ENCODE peak calls at places on chromosomes 6 and 20, in seven cellular contexts. E, R, G, J, Q, T and A are unnamed samples.

GRCh38 chr6:113495521-113495920 is 361.6 kb upstream of the MARCKS start:
- DNase-seq in E (no peak), Q (peak; percentile 48), T (peak; percentile 87), R (no peak), G (no peak), J (no peak), A (no peak)

GRCh38 chr6:127291495-127291894 is 24.8 kb downstream of the RNF146 start:
- DNase-seq in G (no peak), Q (no peak), E (no peak), J (no peak), R (no peak), T (no peak), A (no peak)

GRCh38 chr6:168596316-168596715 is 155.3 kb downstream of the SMOC2 start:
- DNase-seq in G (no peak), E (no peak), J (no peak), R (no peak), T (no peak), Q (no peak), A (no peak)

GRCh38 chr6:17214106-17214505 is 67.1 kb upstream of the RBM24 start:
- DNase-seq in Q (no peak), E (no peak), R (no peak), J (no peak), G (no peak), T (no peak), A (no peak)

GRCh38 chr6:317068-317451 is 24.8 kb downstream of the DUSP22 start:
- DNase-seq in G (no peak), T (no peak), E (no peak), Q (no peak), J (no peak), R (no peak), A (no peak)

GRCh38 chr20:19934792-19935491 is 82.2 kb upstream of the NAA20 start:
- DNase-seq in E (peak; percentile 22), G (peak; percentile 62), Q (peak; percentile 27), J (no peak), R (no peak), T (no peak), A (no peak)

GRCh38 chr20:59412896-59413295 is 112.5 kb downstream of the EDN3 start:
- DNase-seq in J (no peak), Q (no peak), E (peak; percentile 34), G (no peak), T (no peak), R (peak; percentile 46), A (no peak)

GRCh38 chr20:35007413-35007812 is 51.7 kb downstream of the MYH7B start:
- DNase-seq in E (no peak), T (no peak), Q (no peak), J (no peak), R (no peak), G (no peak), A (peak; percentile 23)

GRCh38 chr6:2054516-2055067 is 190.8 kb downstream of the GMDS start:
- DNase-seq in Q (peak; percentile 4), E (no peak), G (no peak), T (peak; percentile 3), J (no peak), R (no peak), A (no peak)

GRCh38 chr6:68760486-68760885 is 125.4 kb downstream of the ADGRB3 start:
- DNase-seq in J (no peak), Q (no peak), T (no peak), E (no peak), R (no peak), G (no peak), A (no peak)

GRCh38 chr6:70763754-70764153 is 96.1 kb downstream of the SMAP1 start:
- DNase-seq in G (peak; percentile 3), R (no peak), Q (no peak), T (peak; percentile 27), E (no peak), J (no peak), A (no peak)

GRCh38 chr6:150667977-150668716 is 68.5 kb downstream of the PLEKHG1 start:
- DNase-seq in R (no peak), Q (peak; percentile 69), G (peak; percentile 88), T (peak; percentile 79), E (peak; percentile 90), J (peak; percentile 86), A (no peak)

GRCh38 chr20:478949-479429 is 16.7 kb upstream of the TBC1D20 start:
- DNase-seq in J (peak; percentile 84), E (peak; percentile 75), Q (peak; percentile 84), R (peak; percentile 56), T (peak; percentile 74), G (peak; percentile 21), A (peak; percentile 74)

GRCh38 chr20:43220612-43221011 is 30.9 kb upstream of the PTPRT start:
- DNase-seq in R (no peak), T (peak; percentile 23), E (no peak), Q (no peak), J (no peak), G (no peak), A (no peak)

GRCh38 chr6:2872417-2873358 is 30.4 kb downstream of the SERPINB9 start:
- DNase-seq in E (no peak), Q (no peak), J (no peak), R (no peak), G (no peak), T (no peak), A (peak; percentile 65)

GRCh38 chr20:14775778-14776177 is 438.4 kb upstream of the FLRT3 start:
- DNase-seq in E (peak; percentile 71), G (peak; percentile 67), T (peak; percentile 93), Q (peak; percentile 98), R (no peak), J (peak; percentile 64), A (no peak)

GRCh38 chr20:57341657-57342056 is 9.4 kb upstream of the RAE1 start:
- DNase-seq in J (no peak), T (no peak), E (no peak), R (no peak), Q (no peak), G (no peak), A (no peak)

GRCh38 chr6:134636221-134636830 is 313.6 kb downstream of the ALDH8A1 start:
- DNase-seq in G (no peak), J (no peak), T (no peak), E (peak; percentile 24), R (no peak), Q (no peak), A (no peak)

GRCh38 chr6:105164418-105164817 is 15.4 kb downstream of the POPDC3 start:
- DNase-seq in Q (peak; percentile 54), J (no peak), E (no peak), T (peak; percentile 68), G (no peak), R (peak; percentile 25), A (no peak)

GRCh38 chr20:58407201-58407873 is 18.3 kb downstream of the VAPB start:
- DNase-seq in T (peak; percentile 29), G (no peak), J (no peak), Q (peak; percentile 28), E (no peak), R (no peak), A (peak; percentile 90)

GRCh38 chr6:48036316-48036715 is 74.7 kb downstream of the PTCHD4 start:
- DNase-seq in Q (peak; percentile 18), T (peak; percentile 63), E (no peak), R (no peak), G (no peak), J (peak; percentile 44), A (no peak)
- H3K4me1 ChIP-seq in Q (no peaks in the 10 kb centered on the region), T (peaks cover 4% of the 10 kb centered on the region), E (no peaks in the 10 kb centered on the region), R (no peaks in the 10 kb centered on the region), G (no peaks in the 10 kb centered on the region), J (peaks cover 16% of the 10 kb centered on the region), A (no peaks in the 10 kb centered on the region)

DNA sequence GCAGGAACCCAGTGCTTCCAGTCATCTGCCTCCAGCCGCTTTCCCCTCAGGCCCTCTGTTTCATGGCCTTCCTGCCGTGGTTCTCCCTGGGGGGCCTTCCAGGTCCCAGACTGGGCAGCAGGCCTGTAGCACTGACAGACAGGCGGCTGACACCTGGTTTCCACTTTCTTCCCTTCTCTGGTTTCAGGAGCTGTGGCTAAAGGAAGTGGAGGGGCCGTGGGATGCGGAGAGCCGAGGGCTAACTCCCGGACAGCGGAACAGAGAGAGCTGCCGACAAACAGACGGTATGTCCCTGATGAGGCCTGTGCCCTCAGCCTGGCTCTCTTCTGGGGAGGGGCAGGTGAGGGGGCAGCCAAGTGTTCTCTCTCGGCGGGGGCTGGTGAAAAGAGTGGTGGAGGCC is 12.5 kb downstream of the LRRC73 start:
- DNase-seq in R (no peak), E (no peak), G (no peak), Q (no peak), J (no peak), T (no peak), A (no peak)
- H2AFZ ChIP-seq in R (no peak overlapping the region), E (no peak overlapping the region), G (no peak overlapping the region), Q (no peak overlapping the region), J (no peak overlapping the region), T (no peak overlapping the region), A (no peak overlapping the region)

DNA sequence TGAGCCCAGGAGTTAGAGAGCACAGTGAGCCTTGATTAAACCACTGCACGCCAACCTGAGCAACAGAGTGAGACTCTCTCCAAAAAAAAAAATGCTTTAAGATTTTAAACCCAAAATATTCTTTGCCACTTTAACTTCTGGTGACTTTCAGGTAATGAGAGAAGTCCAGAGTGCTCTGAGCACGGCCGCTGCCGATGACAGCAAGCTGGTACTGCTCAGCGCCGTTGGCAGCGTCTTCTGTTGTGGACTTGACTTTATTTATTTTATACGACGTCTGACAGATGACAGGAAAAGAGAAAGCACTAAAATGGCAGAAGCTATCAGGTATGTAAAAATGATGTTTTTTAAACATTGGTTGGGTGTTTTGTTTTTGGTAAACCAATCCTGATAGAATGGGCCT is 66.4 kb downstream of the RPP40 start:
- DNase-seq in J (no peak), T (no peak), G (no peak), Q (no peak), E (no peak), R (no peak), A (no peak)
- H3K27ac ChIP-seq in J (no peak overlapping the region), T (no peak overlapping the region), G (no peak overlapping the region), Q (no peak overlapping the region), E (no peak overlapping the region), R (no peak overlapping the region), A (no peak overlapping the region)

DNA sequence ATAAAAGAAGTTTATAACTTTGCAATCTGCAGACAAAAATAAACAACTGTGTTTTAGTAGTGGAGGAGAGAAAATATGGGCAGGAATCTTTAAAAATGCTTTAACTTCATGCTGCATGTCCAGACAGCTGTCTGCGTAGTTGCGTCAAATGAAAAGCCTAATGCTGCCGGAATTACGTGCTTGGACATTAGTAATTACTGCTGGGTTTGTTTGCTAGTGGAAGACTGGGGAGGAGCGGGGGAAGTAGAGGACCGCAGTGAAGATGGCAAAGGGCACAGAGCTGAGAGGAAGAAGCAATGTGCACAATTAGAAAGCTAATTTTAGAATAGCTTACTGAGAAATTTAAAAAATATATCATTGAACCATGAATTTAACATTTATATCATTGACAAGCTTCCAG is 2.4 kb downstream of the SNAP25 start:
- DNase-seq in G (no peak), T (no peak), J (no peak), Q (no peak), E (no peak), R (no peak), A (no peak)
- H3K4me1 ChIP-seq in G (no peaks in the 10 kb centered on the region), T (no peaks in the 10 kb centered on the region), J (no peaks in the 10 kb centered on the region), Q (no peaks in the 10 kb centered on the region), E (no peaks in the 10 kb centered on the region), R (peaks cover 20% of the 10 kb centered on the region), A (peaks cover 4% of the 10 kb centered on the region)